ENCODE peak calls at places on chromosomes 13 and 19, in five cellular contexts. One of them, this sample, is unnamed.

GRCh38 chr19:2050991-2051770 is at the start of gene MKNK2:
- DNase-seq in ACHN: peak
- DNase-seq in lung microvascular endothelial cell: peak
- DNase-seq in stimulated activated CD8-positive, alpha-beta memory T cell treated with anti-CD3 and anti-CD28 coated beads, Interleukin-2, amount 100 ng/mL, for 48 hours: peak
- DNase-seq in T1000: peak
- DNase-seq in this sample: peak

GRCh38 chr19:41883821-41884733 is 1.1 kb downstream of the ARHGEF1 start:
- DNase-seq in T1000: peak
- DNase-seq in stimulated activated CD8-positive, alpha-beta memory T cell treated with anti-CD3 and anti-CD28 coated beads, Interleukin-2, amount 100 ng/mL, for 48 hours: peak
- DNase-seq in ACHN: peak
- DNase-seq in lung microvascular endothelial cell: peak
- DNase-seq in this sample: peak

GRCh38 chr19:51460164-51460992 is 2.1 kb upstream of the SIGLEC8 start:
- DNase-seq in lung microvascular endothelial cell: peak
- DNase-seq in T1000: no peak
- DNase-seq in stimulated activated CD8-positive, alpha-beta memory T cell treated with anti-CD3 and anti-CD28 coated beads, Interleukin-2, amount 100 ng/mL, for 48 hours: no peak
- DNase-seq in ACHN: no peak
- DNase-seq in this sample: no peak

GRCh38 chr19:28475525-28475924 is 737.4 kb downstream of the UQCRFS1 start:
- DNase-seq in stimulated activated CD8-positive, alpha-beta memory T cell treated with anti-CD3 and anti-CD28 coated beads, Interleukin-2, amount 100 ng/mL, for 48 hours: no peak
- DNase-seq in T1000: no peak
- DNase-seq in lung microvascular endothelial cell: no peak
- DNase-seq in ACHN: no peak
- DNase-seq in this sample: no peak

GRCh38 chr19:43814663-43815352 is 12.3 kb upstream of the ZNF283 start:
- DNase-seq in ACHN: no peak
- DNase-seq in T1000: no peak
- DNase-seq in lung microvascular endothelial cell: no peak
- DNase-seq in stimulated activated CD8-positive, alpha-beta memory T cell treated with anti-CD3 and anti-CD28 coated beads, Interleukin-2, amount 100 ng/mL, for 48 hours: no peak
- DNase-seq in this sample: no peak

GRCh38 chr19:16391301-16392055 is 66.9 kb downstream of the KLF2 start:
- DNase-seq in stimulated activated CD8-positive, alpha-beta memory T cell treated with anti-CD3 and anti-CD28 coated beads, Interleukin-2, amount 100 ng/mL, for 48 hours: no peak
- DNase-seq in lung microvascular endothelial cell: no peak
- DNase-seq in ACHN: no peak
- DNase-seq in T1000: no peak
- DNase-seq in this sample: no peak

GRCh38 chr19:45094158-45094557 is 1.2 kb downstream of the PPP1R37 start:
- DNase-seq in T1000: no peak
- DNase-seq in ACHN: no peak
- DNase-seq in stimulated activated CD8-positive, alpha-beta memory T cell treated with anti-CD3 and anti-CD28 coated beads, Interleukin-2, amount 100 ng/mL, for 48 hours: no peak
- DNase-seq in lung microvascular endothelial cell: no peak
- DNase-seq in this sample: no peak

GRCh38 chr19:610071-610800 is 20.6 kb downstream of the HCN2 start:
- DNase-seq in ACHN: no peak
- DNase-seq in stimulated activated CD8-positive, alpha-beta memory T cell treated with anti-CD3 and anti-CD28 coated beads, Interleukin-2, amount 100 ng/mL, for 48 hours: no peak
- DNase-seq in T1000: no peak
- DNase-seq in lung microvascular endothelial cell: no peak
- DNase-seq in this sample: no peak

GRCh38 chr13:27168870-27169525 is 2.6 kb downstream of the USP12 start:
- DNase-seq in ACHN: no peak
- DNase-seq in T1000: no peak
- DNase-seq in stimulated activated CD8-positive, alpha-beta memory T cell treated with anti-CD3 and anti-CD28 coated beads, Interleukin-2, amount 100 ng/mL, for 48 hours: no peak
- DNase-seq in lung microvascular endothelial cell: peak
- DNase-seq in this sample: no peak

GRCh38 chr13:29849731-29850212 is 645 bp downstream of the UBL3 start:
- DNase-seq in lung microvascular endothelial cell: peak
- DNase-seq in ACHN: peak
- DNase-seq in T1000: no peak
- DNase-seq in stimulated activated CD8-positive, alpha-beta memory T cell treated with anti-CD3 and anti-CD28 coated beads, Interleukin-2, amount 100 ng/mL, for 48 hours: peak
- DNase-seq in this sample: peak

GRCh38 chr13:72983085-72983768 is 75.6 kb upstream of the KLF5 start:
- DNase-seq in ACHN: peak
- DNase-seq in lung microvascular endothelial cell: no peak
- DNase-seq in T1000: no peak
- DNase-seq in stimulated activated CD8-positive, alpha-beta memory T cell treated with anti-CD3 and anti-CD28 coated beads, Interleukin-2, amount 100 ng/mL, for 48 hours: no peak
- DNase-seq in this sample: no peak

GRCh38 chr19:30686252-30686762 is 314.1 kb downstream of the ZNF536 start:
- DNase-seq in lung microvascular endothelial cell: no peak
- DNase-seq in ACHN: no peak
- DNase-seq in stimulated activated CD8-positive, alpha-beta memory T cell treated with anti-CD3 and anti-CD28 coated beads, Interleukin-2, amount 100 ng/mL, for 48 hours: no peak
- DNase-seq in T1000: no peak
- DNase-seq in this sample: no peak

GRCh38 chr13:23578411-23579071 is 8.3 kb downstream of the TNFRSF19 start:
- DNase-seq in ACHN: peak
- DNase-seq in T1000: peak
- DNase-seq in stimulated activated CD8-positive, alpha-beta memory T cell treated with anti-CD3 and anti-CD28 coated beads, Interleukin-2, amount 100 ng/mL, for 48 hours: peak
- DNase-seq in lung microvascular endothelial cell: peak
- DNase-seq in this sample: peak

GRCh38 chr19:42291437-42291815 is 10.5 kb upstream of the PRR19 start:
- DNase-seq in lung microvascular endothelial cell: no peak
- DNase-seq in ACHN: no peak
- DNase-seq in stimulated activated CD8-positive, alpha-beta memory T cell treated with anti-CD3 and anti-CD28 coated beads, Interleukin-2, amount 100 ng/mL, for 48 hours: no peak
- DNase-seq in T1000: no peak
- DNase-seq in this sample: no peak

GRCh38 chr13:48600374-48601364 is 53.1 kb upstream of the CYSLTR2 start:
- DNase-seq in T1000: no peak
- DNase-seq in lung microvascular endothelial cell: peak
- DNase-seq in stimulated activated CD8-positive, alpha-beta memory T cell treated with anti-CD3 and anti-CD28 coated beads, Interleukin-2, amount 100 ng/mL, for 48 hours: no peak
- DNase-seq in ACHN: peak
- DNase-seq in this sample: no peak

GRCh38 chr13:113815151-113816058 is 48.5 kb downstream of the GAS6 start:
- DNase-seq in lung microvascular endothelial cell: peak
- DNase-seq in ACHN: no peak
- DNase-seq in T1000: no peak
- DNase-seq in stimulated activated CD8-positive, alpha-beta memory T cell treated with anti-CD3 and anti-CD28 coated beads, Interleukin-2, amount 100 ng/mL, for 48 hours: no peak
- DNase-seq in this sample: no peak

GRCh38 chr13:110183925-110184324 is 123.0 kb downstream of the COL4A1 start:
- DNase-seq in ACHN: no peak
- DNase-seq in stimulated activated CD8-positive, alpha-beta memory T cell treated with anti-CD3 and anti-CD28 coated beads, Interleukin-2, amount 100 ng/mL, for 48 hours: no peak
- DNase-seq in T1000: no peak
- DNase-seq in lung microvascular endothelial cell: no peak
- DNase-seq in this sample: no peak

GRCh38 chr19:19591133-19591825 is 27.2 kb downstream of the PBX4 start:
- DNase-seq in T1000: peak
- DNase-seq in stimulated activated CD8-positive, alpha-beta memory T cell treated with anti-CD3 and anti-CD28 coated beads, Interleukin-2, amount 100 ng/mL, for 48 hours: peak
- DNase-seq in lung microvascular endothelial cell: peak
- DNase-seq in ACHN: peak
- DNase-seq in this sample: peak

GRCh38 chr19:35643255-35644205 is 2.0 kb downstream of the ETV2 start:
- DNase-seq in stimulated activated CD8-positive, alpha-beta memory T cell treated with anti-CD3 and anti-CD28 coated beads, Interleukin-2, amount 100 ng/mL, for 48 hours: peak
- DNase-seq in lung microvascular endothelial cell: peak
- DNase-seq in ACHN: peak
- DNase-seq in T1000: peak
- DNase-seq in this sample: peak

GRCh38 chr13:114259374-114259773 is 22.0 kb upstream of the UPF3A start:
- DNase-seq in ACHN: no peak
- DNase-seq in stimulated activated CD8-positive, alpha-beta memory T cell treated with anti-CD3 and anti-CD28 coated beads, Interleukin-2, amount 100 ng/mL, for 48 hours: no peak
- DNase-seq in T1000: no peak
- DNase-seq in lung microvascular endothelial cell: no peak
- DNase-seq in this sample: no peak

GRCh38 chr13:36418022-36418805 is 14.1 kb upstream of the CCNA1 start:
- DNase-seq in ACHN: peak
- DNase-seq in lung microvascular endothelial cell: peak
- DNase-seq in stimulated activated CD8-positive, alpha-beta memory T cell treated with anti-CD3 and anti-CD28 coated beads, Interleukin-2, amount 100 ng/mL, for 48 hours: no peak
- DNase-seq in T1000: no peak
- DNase-seq in this sample: no peak

GRCh38 chr19:11872624-11873023 is 15.0 kb upstream of the ZNF69 start:
- DNase-seq in lung microvascular endothelial cell: no peak
- DNase-seq in stimulated activated CD8-positive, alpha-beta memory T cell treated with anti-CD3 and anti-CD28 coated beads, Interleukin-2, amount 100 ng/mL, for 48 hours: no peak
- DNase-seq in ACHN: no peak
- DNase-seq in T1000: no peak
- DNase-seq in this sample: no peak

GRCh38 chr19:48271531-48272151 is 1.8 kb downstream of the ZNF114 start:
- DNase-seq in ACHN: peak
- DNase-seq in T1000: no peak
- DNase-seq in stimulated activated CD8-positive, alpha-beta memory T cell treated with anti-CD3 and anti-CD28 coated beads, Interleukin-2, amount 100 ng/mL, for 48 hours: no peak
- DNase-seq in lung microvascular endothelial cell: peak
- DNase-seq in this sample: no peak

GRCh38 chr19:35773020-35773809 is 2.1 kb upstream of the ARHGAP33 start:
- DNase-seq in lung microvascular endothelial cell: no peak
- DNase-seq in ACHN: peak
- DNase-seq in T1000: no peak
- DNase-seq in stimulated activated CD8-positive, alpha-beta memory T cell treated with anti-CD3 and anti-CD28 coated beads, Interleukin-2, amount 100 ng/mL, for 48 hours: no peak
- DNase-seq in this sample: no peak

GRCh38 chr13:33172400-33172799 is 113.2 kb downstream of the STARD13 start:
- DNase-seq in stimulated activated CD8-positive, alpha-beta memory T cell treated with anti-CD3 and anti-CD28 coated beads, Interleukin-2, amount 100 ng/mL, for 48 hours: no peak
- DNase-seq in T1000: no peak
- DNase-seq in lung microvascular endothelial cell: no peak
- DNase-seq in ACHN: no peak
- DNase-seq in this sample: no peak

GRCh38 chr19:46480409-46480808 is 9.0 kb upstream of the PNMA8A start:
- DNase-seq in T1000: no peak
- DNase-seq in ACHN: no peak
- DNase-seq in stimulated activated CD8-positive, alpha-beta memory T cell treated with anti-CD3 and anti-CD28 coated beads, Interleukin-2, amount 100 ng/mL, for 48 hours: no peak
- DNase-seq in lung microvascular endothelial cell: no peak
- DNase-seq in this sample: no peak

GRCh38 chr13:89550842-89551422 is 1796.6 kb upstream of the MIR17HG start:
- DNase-seq in T1000: no peak
- DNase-seq in ACHN: peak
- DNase-seq in lung microvascular endothelial cell: peak
- DNase-seq in stimulated activated CD8-positive, alpha-beta memory T cell treated with anti-CD3 and anti-CD28 coated beads, Interleukin-2, amount 100 ng/mL, for 48 hours: no peak
- DNase-seq in this sample: no peak

GRCh38 chr13:25248071-25248470 is 39.2 kb downstream of the MTMR6 start:
- DNase-seq in ACHN: no peak
- DNase-seq in stimulated activated CD8-positive, alpha-beta memory T cell treated with anti-CD3 and anti-CD28 coated beads, Interleukin-2, amount 100 ng/mL, for 48 hours: no peak
- DNase-seq in lung microvascular endothelial cell: no peak
- DNase-seq in T1000: no peak
- DNase-seq in this sample: no peak

GRCh38 chr13:24640752-24641151 is 39.5 kb upstream of the ATP12A start:
- DNase-seq in ACHN: no peak
- DNase-seq in T1000: no peak
- DNase-seq in lung microvascular endothelial cell: no peak
- DNase-seq in stimulated activated CD8-positive, alpha-beta memory T cell treated with anti-CD3 and anti-CD28 coated beads, Interleukin-2, amount 100 ng/mL, for 48 hours: no peak
- DNase-seq in this sample: no peak

GRCh38 chr19:47296036-47296435 is 13.6 kb upstream of the C5AR1 start:
- DNase-seq in stimulated activated CD8-positive, alpha-beta memory T cell treated with anti-CD3 and anti-CD28 coated beads, Interleukin-2, amount 100 ng/mL, for 48 hours: peak
- DNase-seq in lung microvascular endothelial cell: peak
- DNase-seq in T1000: peak
- DNase-seq in ACHN: peak
- DNase-seq in this sample: peak

GRCh38 chr19:35935911-35936737 is at the start of gene LRFN3:
- DNase-seq in ACHN: peak
- DNase-seq in stimulated activated CD8-positive, alpha-beta memory T cell treated with anti-CD3 and anti-CD28 coated beads, Interleukin-2, amount 100 ng/mL, for 48 hours: peak
- DNase-seq in lung microvascular endothelial cell: peak
- DNase-seq in T1000: peak
- DNase-seq in this sample: peak

GRCh38 chr19:15251010-15251748 is 18.9 kb upstream of the EPHX3 start:
- DNase-seq in ACHN: no peak
- DNase-seq in T1000: no peak
- DNase-seq in stimulated activated CD8-positive, alpha-beta memory T cell treated with anti-CD3 and anti-CD28 coated beads, Interleukin-2, amount 100 ng/mL, for 48 hours: no peak
- DNase-seq in lung microvascular endothelial cell: peak
- DNase-seq in this sample: no peak

GRCh38 chr19:50877338-50877737 is 4.1 kb downstream of the KLK2 start:
- DNase-seq in lung microvascular endothelial cell: no peak
- DNase-seq in ACHN: no peak
- DNase-seq in stimulated activated CD8-positive, alpha-beta memory T cell treated with anti-CD3 and anti-CD28 coated beads, Interleukin-2, amount 100 ng/mL, for 48 hours: no peak
- DNase-seq in T1000: no peak
- DNase-seq in this sample: no peak

GRCh38 chr13:27857271-27857670 is 62.5 kb upstream of the PDX1 start:
- DNase-seq in lung microvascular endothelial cell: no peak
- DNase-seq in stimulated activated CD8-positive, alpha-beta memory T cell treated with anti-CD3 and anti-CD28 coated beads, Interleukin-2, amount 100 ng/mL, for 48 hours: no peak
- DNase-seq in T1000: no peak
- DNase-seq in ACHN: no peak
- DNase-seq in this sample: no peak

GRCh38 chr19:3710265-3710812 is 2.2 kb downstream of the TJP3 start:
- DNase-seq in T1000: no peak
- DNase-seq in lung microvascular endothelial cell: no peak
- DNase-seq in stimulated activated CD8-positive, alpha-beta memory T cell treated with anti-CD3 and anti-CD28 coated beads, Interleukin-2, amount 100 ng/mL, for 48 hours: no peak
- DNase-seq in ACHN: no peak
- DNase-seq in this sample: no peak

GRCh38 chr13:30743319-30744055 is 8.1 kb downstream of the ALOX5AP start:
- DNase-seq in lung microvascular endothelial cell: peak
- DNase-seq in T1000: peak
- DNase-seq in ACHN: peak
- DNase-seq in stimulated activated CD8-positive, alpha-beta memory T cell treated with anti-CD3 and anti-CD28 coated beads, Interleukin-2, amount 100 ng/mL, for 48 hours: no peak
- DNase-seq in this sample: no peak

GRCh38 chr13:50766043-50766442 is 77.4 kb downstream of the DLEU7 start:
- DNase-seq in T1000: no peak
- DNase-seq in ACHN: no peak
- DNase-seq in lung microvascular endothelial cell: no peak
- DNase-seq in stimulated activated CD8-positive, alpha-beta memory T cell treated with anti-CD3 and anti-CD28 coated beads, Interleukin-2, amount 100 ng/mL, for 48 hours: no peak
- DNase-seq in this sample: no peak

GRCh38 chr13:25095862-25096453 is at the start of gene PABPC3:
- DNase-seq in ACHN: peak
- DNase-seq in stimulated activated CD8-positive, alpha-beta memory T cell treated with anti-CD3 and anti-CD28 coated beads, Interleukin-2, amount 100 ng/mL, for 48 hours: no peak
- DNase-seq in lung microvascular endothelial cell: no peak
- DNase-seq in T1000: no peak
- DNase-seq in this sample: no peak